ENCODE peak calls at places on chromosomes 2 and 18, in four cellular contexts. O, E, K and L are unnamed samples.

GRCh38 chr2:127621981-127622431 is 23.9 kb upstream of the GPR17 start:
- DNase-seq in O (no peak), E (peak; percentile 7), K (no peak), L (no peak)

GRCh38 chr2:224969633-224970292 is 72.5 kb downstream of the DOCK10 start:
- DNase-seq in O (no peak), E (no peak), K (no peak), L (no peak)

GRCh38 chr18:44740000-44740399 is 59.3 kb downstream of the SETBP1 start:
- DNase-seq in O (no peak), E (no peak), K (no peak), L (no peak)

GRCh38 chr18:61322265-61322873 is 10.9 kb upstream of the CDH20 start:
- DNase-seq in O (peak; percentile 37), E (peak; percentile 89), K (peak; percentile 32), L (peak; percentile 42)

GRCh38 chr2:152646775-152647174 is 70.5 kb downstream of the PRPF40A start:
- DNase-seq in O (no peak), E (no peak), K (peak; percentile 36), L (peak; percentile 27)

GRCh38 chr2:226728996-226729395 is 70.6 kb downstream of the IRS1 start:
- DNase-seq in O (no peak), E (no peak), K (no peak), L (no peak)

GRCh38 chr18:22320155-22320554 is 97.6 kb downstream of the CTAGE1 start:
- DNase-seq in O (no peak), E (no peak), K (no peak), L (no peak)

GRCh38 chr18:78976697-78977626 is 2.7 kb upstream of the SALL3 start:
- DNase-seq in O (no peak), E (no peak), K (no peak), L (no peak)

GRCh38 chr2:31378389-31378788 is 36.2 kb downstream of the XDH start:
- DNase-seq in O (no peak), E (no peak), K (no peak), L (no peak)

GRCh38 chr2:50492452-50492851 is 539.5 kb downstream of the NRXN1 start:
- DNase-seq in O (peak; percentile 62), E (peak; percentile 33), K (peak; percentile 64), L (peak; percentile 54)

GRCh38 chr2:83686863-83687262 is 772.2 kb downstream of the SUCLG1 start:
- DNase-seq in O (no peak), E (no peak), K (no peak), L (no peak)

GRCh38 chr18:304887-305529 is 37.2 kb upstream of the THOC1 start:
- DNase-seq in O (no peak), E (no peak), K (no peak), L (no peak)

GRCh38 chr2:158459161-158460003 is 2.6 kb downstream of the PKP4 start:
- DNase-seq in O (no peak), E (no peak), K (peak; percentile 9), L (peak; percentile 20)

GRCh38 chr2:46661526-46661925 is 182.2 kb downstream of the TMEM247 start:
- DNase-seq in O (no peak), E (no peak), K (no peak), L (no peak)

GRCh38 chr18:70411886-70412443 is 123.1 kb downstream of the SOCS6 start:
- DNase-seq in O (no peak), E (no peak), K (peak; percentile 61), L (no peak)

GRCh38 chr2:46389417-46389916 is 89.9 kb upstream of the TMEM247 start:
- DNase-seq in O (no peak), E (no peak), K (no peak), L (peak; percentile 39)

GRCh38 chr2:234840336-234840735 is 111.5 kb upstream of the SH3BP4 start:
- DNase-seq in O (no peak), E (peak; percentile 20), K (peak; percentile 87), L (peak; percentile 69)

GRCh38 chr2:127671557-127672302 is 3.6 kb downstream of the LIMS2 start:
- DNase-seq in O (no peak), E (no peak), K (no peak), L (no peak)

GRCh38 chr18:26909599-26910290 is 44.2 kb upstream of the AQP4 start:
- DNase-seq in O (no peak), E (no peak), K (no peak), L (peak; percentile 1)

GRCh38 chr2:39487398-39488250 is 50.5 kb upstream of the MAP4K3 start:
- DNase-seq in O (no peak), E (no peak), K (peak; percentile 52), L (no peak)

GRCh38 chr2:85601771-85602475 is 575 bp downstream of the TMEM150A start:
- DNase-seq in O (peak; percentile 44), E (peak; percentile 58), K (peak; percentile 51), L (peak; percentile 61)

GRCh38 chr2:7736646-7737305 is 819.6 kb downstream of the RNF144A start:
- DNase-seq in O (no peak), E (no peak), K (peak; percentile 28), L (no peak)

GRCh38 chr18:48228841-48229240 is 180.3 kb downstream of the ZBTB7C start:
- DNase-seq in O (no peak), E (no peak), K (no peak), L (no peak)
- TF ChIP-seq HMGXB4 in O (no peak), E (no peak), K (no peak), L (no peak)

GRCh38 chr2:10498525-10499274 is 50.6 kb upstream of the ODC1 start:
- DNase-seq in O (no peak), E (no peak), K (no peak), L (no peak)

GRCh38 chr2:10499275-10499907 is 51.3 kb upstream of the ODC1 start:
- DNase-seq in O (no peak), E (no peak), K (no peak), L (no peak)

GRCh38 chr2:10501521-10501961 is 53.4 kb upstream of the ODC1 start:
- DNase-seq in O (no peak), E (no peak), K (no peak), L (no peak)

GRCh38 chr2:10500601-10501361 is 52.7 kb upstream of the ODC1 start:
- DNase-seq in O (no peak), E (no peak), K (no peak), L (no peak)

DNA sequence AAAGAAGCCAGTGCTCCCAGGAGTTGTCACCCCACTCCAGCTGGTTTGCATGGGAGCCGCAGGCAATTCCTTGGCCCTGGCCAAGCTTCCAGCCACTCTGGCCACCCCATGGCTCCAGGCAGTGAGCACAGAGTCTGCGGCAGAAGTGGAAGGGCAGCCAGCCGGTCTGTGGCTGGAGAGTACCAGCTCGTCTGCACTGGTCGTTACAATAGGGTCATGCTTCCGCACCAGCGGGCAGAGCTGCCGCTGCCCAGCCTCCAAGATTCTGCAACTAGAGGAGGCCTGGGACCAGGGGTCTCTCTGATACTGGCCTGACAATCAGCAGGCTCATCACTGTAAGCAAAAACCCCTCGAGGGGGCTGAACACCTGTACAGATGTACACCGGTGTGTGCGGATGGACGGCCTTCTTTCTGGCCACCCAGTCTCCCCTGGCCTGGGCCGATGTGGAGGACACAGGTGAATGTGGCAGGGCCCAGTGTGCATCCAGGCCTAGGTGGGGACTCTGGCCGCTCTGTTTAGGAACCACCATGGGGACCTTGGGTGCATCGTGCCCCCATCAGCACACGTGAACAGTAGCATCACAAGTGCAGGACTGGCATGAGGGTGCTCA is 51.9 kb upstream of the ODC1 start:
- DNase-seq in O (no peak), E (no peak), K (no peak), L (no peak)
- TF ChIP-seq HMGXB4 in O (no peak), E (no peak), K (no peak), L (no peak)

GRCh38 chr2:16709769-16710168 is 44.1 kb upstream of the CYRIA start:
- DNase-seq in O (no peak), E (no peak), K (no peak), L (no peak)

GRCh38 chr2:16717477-16717876 is 51.8 kb upstream of the CYRIA start:
- DNase-seq in O (no peak), E (no peak), K (no peak), L (no peak)

GRCh38 chr2:16716051-16716450 is 50.4 kb upstream of the CYRIA start:
- DNase-seq in O (no peak), E (no peak), K (no peak), L (no peak)

GRCh38 chr2:16716944-16717343 is 51.3 kb upstream of the CYRIA start:
- DNase-seq in O (no peak), E (no peak), K (no peak), L (no peak)

GRCh38 chr2:16713011-16713423 is 47.4 kb upstream of the CYRIA start:
- DNase-seq in O (no peak), E (no peak), K (no peak), L (no peak)
- TF ChIP-seq HMGXB4 in O (no peak), E (no peak), K (no peak), L (no peak)

GRCh38 chr2:38077431-38077769 is 1.4 kb upstream of the CYP1B1 start:
- DNase-seq in O (no peak), E (no peak), K (no peak), L (no peak)
- TF ChIP-seq HMGXB4 in O (no peak), E (no peak), K (no peak), L (no peak)

GRCh38 chr2:150138587-150138986 is 348.9 kb downstream of the RND3 start:
- DNase-seq in O (no peak), E (no peak), K (no peak), L (no peak)

GRCh38 chr2:150142561-150142960 is 344.9 kb downstream of the RND3 start:
- DNase-seq in O (no peak), E (no peak), K (peak; percentile 45), L (no peak)

GRCh38 chr2:150140777-150141176 is 346.7 kb downstream of the RND3 start:
- DNase-seq in O (no peak), E (no peak), K (no peak), L (no peak)

GRCh38 chr2:150143087-150143536 is 344.4 kb downstream of the RND3 start:
- DNase-seq in O (no peak), E (no peak), K (no peak), L (no peak)

GRCh38 chr2:150141241-150142001 is 346.0 kb downstream of the RND3 start:
- DNase-seq in O (no peak), E (no peak), K (no peak), L (no peak)
- TF ChIP-seq HMGXB4 in O (no peak), E (no peak), K (no peak), L (no peak)

GRCh38 chr2:165274698-165275097 is 35.5 kb downstream of the SCN2A start:
- DNase-seq in O (no peak), E (no peak), K (no peak), L (no peak)
- TF ChIP-seq HMGXB4 in O (no peak), E (no peak), K (no peak), L (no peak)

DNA sequence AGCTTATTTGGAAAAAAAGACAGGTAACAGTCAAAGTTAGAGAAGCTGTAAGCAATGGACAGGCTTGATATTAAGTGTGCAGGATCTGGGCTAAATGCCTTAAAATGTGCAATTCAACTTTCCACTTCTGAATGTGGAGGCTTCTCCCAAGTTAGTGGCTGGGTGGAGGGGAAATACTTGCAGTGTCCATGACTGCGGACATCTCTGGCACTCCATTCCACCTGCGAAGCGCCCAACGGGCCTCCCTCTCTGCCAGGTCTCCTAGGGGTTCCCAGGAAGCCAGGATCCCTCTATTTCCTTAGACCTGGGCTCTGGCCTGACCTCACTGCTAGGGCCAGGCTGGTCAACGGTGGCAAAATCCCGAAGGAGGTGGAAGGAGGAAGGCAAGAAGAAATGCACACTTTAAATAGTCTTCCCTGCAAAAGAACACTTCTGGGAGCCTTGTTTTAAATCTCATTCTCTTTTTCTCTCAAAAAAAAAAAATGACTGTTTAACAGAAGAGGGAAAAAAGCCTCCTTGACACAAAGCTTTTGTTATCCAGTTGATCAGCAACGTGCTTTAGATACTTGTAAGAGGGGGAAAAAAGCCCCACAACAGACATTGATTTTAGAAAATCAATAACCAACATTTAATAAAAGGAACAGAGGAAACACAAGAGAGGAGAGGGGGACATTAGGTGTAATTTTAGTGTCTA is 5.0 kb downstream of the ZEB2 start:
- DNase-seq in O (no peak), E (no peak), K (no peak), L (no peak)
- TF ChIP-seq HMGXB4 in O (no peak), E (no peak), K (no peak), L (no peak)